ENCODE peak calls at places on chromosome 9, in four cellular contexts. W is neuronal stem cell, V is HT1080, G is A549. X is an unnamed sample.

GRCh38 chr9:77977210-77977611 is 54.4 kb downstream of the GNAQ start:
- DNase-seq in V (peak), W (peak), G (peak), X (no peak)

GRCh38 chr9:76657265-76657664 is 107.0 kb upstream of the PCA3 start:
- DNase-seq in G (no peak), W (no peak), V (no peak), X (no peak)

GRCh38 chr9:35349287-35349990 is 140.5 kb upstream of the RUSC2 start:
- DNase-seq in G (no peak), V (no peak), W (no peak), X (peak)

GRCh38 chr9:127112056-127112455 is 10.4 kb downstream of the ANGPTL2 start:
- DNase-seq in V (no peak), G (no peak), W (no peak), X (no peak)

GRCh38 chr9:123342247-123342646 is 13.8 kb upstream of the CRB2 start:
- DNase-seq in W (no peak), V (no peak), G (no peak), X (no peak)

GRCh38 chr9:105554042-105554441 is 3.9 kb upstream of the FKTN start:
- DNase-seq in W (no peak), G (no peak), V (no peak), X (no peak)

GRCh38 chr9:125674981-125675973 is 31.7 kb downstream of the MAPKAP1 start:
- DNase-seq in W (no peak), V (peak), G (peak), X (peak)

GRCh38 chr9:79390077-79390673 is 181.6 kb upstream of the TLE4 start:
- DNase-seq in W (no peak), V (peak), G (no peak), X (no peak)

GRCh38 chr9:36099718-36100117 is 36.8 kb upstream of the GLIPR2 start:
- DNase-seq in W (no peak), V (no peak), G (no peak), X (no peak)

GRCh38 chr9:2418619-2419018 is 203.0 kb upstream of the VLDLR start:
- DNase-seq in V (peak), G (no peak), W (no peak), X (no peak)

GRCh38 chr9:80932181-80932580 is 757.2 kb downstream of the TLE1 start:
- DNase-seq in V (no peak), G (no peak), W (no peak), X (no peak)

GRCh38 chr9:36867672-36868471 is 166.2 kb downstream of the PAX5 start:
- DNase-seq in W (no peak), G (no peak), V (no peak), X (no peak)

GRCh38 chr9:101572316-101572715 is 22.5 kb downstream of the PPP3R2 start:
- DNase-seq in W (no peak), V (no peak), G (no peak), X (no peak)

GRCh38 chr9:123615381-123615780 is 259.4 kb downstream of the CRB2 start:
- DNase-seq in W (no peak), G (no peak), V (no peak), X (no peak)

GRCh38 chr9:105415344-105415980 is 32.4 kb upstream of the FSD1L start:
- DNase-seq in W (peak), G (peak), V (peak), X (peak)

GRCh38 chr9:137298983-137299521 is 3.0 kb downstream of the NRARP start:
- DNase-seq in V (no peak), W (no peak), G (no peak), X (no peak)

GRCh38 chr9:79165006-79165405 is 406.8 kb upstream of the TLE4 start:
- DNase-seq in V (peak), G (no peak), W (no peak), X (peak)

GRCh38 chr9:137222190-137223077 is at the start of gene RNF208:
- DNase-seq in W (no peak), V (no peak), G (no peak), X (no peak)

GRCh38 chr9:132946624-132947295 is 2.3 kb upstream of the TSC1 start:
- DNase-seq in W (peak), V (peak), G (no peak), X (no peak)

GRCh38 chr9:90078988-90079457 is 474.2 kb downstream of the GADD45G start:
- DNase-seq in W (no peak), G (no peak), V (no peak), X (no peak)

GRCh38 chr9:126069400-126069955 is 257.2 kb upstream of the MVB12B start:
- DNase-seq in V (no peak), W (no peak), G (no peak), X (no peak)

GRCh38 chr9:136019681-136020060 is 58.5 kb upstream of the UBAC1 start:
- DNase-seq in V (no peak), G (no peak), W (no peak), X (no peak)

GRCh38 chr9:22169243-22169642 is 160.1 kb upstream of the CDKN2B start:
- DNase-seq in V (peak), W (no peak), G (no peak), X (peak)

GRCh38 chr9:86978986-86979385 is 31.7 kb upstream of the GAS1 start:
- DNase-seq in V (no peak), G (no peak), W (no peak), X (no peak)

GRCh38 chr9:136848393-136849037 is 694 bp upstream of the PHPT1 start:
- DNase-seq in W (peak), G (peak), V (no peak), X (peak)